ENCODE peak calls at places on chromosomes 13 and 19, in five cellular contexts. Y is IMR-90, O is foreskin fibroblast, F is kidney, K is heart right ventricle. V is an unnamed sample.

GRCh38 chr13:100176781-100177389 is 88.0 kb downstream of the PCCA start:
- DNase-seq in K (no peak), Y (peak), O (peak), F (no peak), V (no peak)

GRCh38 chr19:19259741-19260140 is 13.4 kb downstream of the TM6SF2 start:
- DNase-seq in Y (peak), F (no peak), K (no peak), O (peak), V (no peak)

GRCh38 chr13:30194906-30195305 is 112.4 kb downstream of the KATNAL1 start:
- DNase-seq in F (no peak), K (no peak), O (no peak), Y (no peak), V (no peak)

GRCh38 chr13:33870046-33870668 is 52.2 kb downstream of the RFC3 start:
- DNase-seq in K (no peak), O (no peak), Y (no peak), F (no peak), V (no peak)

GRCh38 chr13:76711515-76712182 is 174.6 kb downstream of the KCTD12 start:
- DNase-seq in O (peak), F (no peak), Y (peak), K (no peak), V (no peak)

GRCh38 chr19:18173572-18174294 is at the start of gene IFI30:
- DNase-seq in F (peak), Y (no peak), K (peak), O (peak), V (peak)

GRCh38 chr19:39997595-39998216 is 846 bp downstream of the ZNF546 start:
- DNase-seq in F (no peak), K (no peak), O (peak), Y (peak), V (no peak)

GRCh38 chr13:31947105-31947504 is 84.5 kb upstream of the FRY start:
- DNase-seq in O (peak), K (no peak), Y (no peak), F (no peak), V (no peak)

GRCh38 chr13:75637101-75637774 is 1.1 kb downstream of the LMO7 start:
- DNase-seq in O (peak), Y (no peak), F (no peak), K (no peak), V (no peak)

GRCh38 chr13:111166882-111167281 is 51.8 kb downstream of the ARHGEF7 start:
- DNase-seq in O (no peak), K (no peak), F (no peak), Y (no peak), V (no peak)

GRCh38 chr19:811007-811434 is 10.7 kb downstream of the PLPPR3 start:
- DNase-seq in O (no peak), F (peak), Y (no peak), K (no peak), V (no peak)

GRCh38 chr19:35639863-35640262 is 1.7 kb upstream of the ETV2 start:
- DNase-seq in K (no peak), O (no peak), Y (no peak), F (no peak), V (no peak)

GRCh38 chr13:21077360-21078353 is 16.3 kb upstream of the LATS2 start:
- DNase-seq in Y (no peak), F (peak), K (no peak), O (no peak), V (no peak)

GRCh38 chr13:50779443-50780200 is 63.9 kb downstream of the DLEU7 start:
- DNase-seq in Y (no peak), O (no peak), F (no peak), K (no peak), V (no peak)

GRCh38 chr13:49681837-49682236 is 9.4 kb downstream of the EBPL start:
- DNase-seq in O (no peak), F (no peak), Y (peak), K (no peak), V (no peak)

GRCh38 chr13:40060318-40061007 is 405.0 kb downstream of the COG6 start:
- DNase-seq in K (peak), O (peak), Y (no peak), F (no peak), V (no peak)

GRCh38 chr13:101417043-101417406 is 717 bp upstream of the NALCN start:
- DNase-seq in Y (peak), O (peak), K (no peak), F (no peak), V (no peak)

GRCh38 chr19:47534628-47535027 is 19.8 kb upstream of the NAPA start:
- DNase-seq in Y (no peak), K (no peak), O (no peak), F (no peak), V (no peak)

DNA sequence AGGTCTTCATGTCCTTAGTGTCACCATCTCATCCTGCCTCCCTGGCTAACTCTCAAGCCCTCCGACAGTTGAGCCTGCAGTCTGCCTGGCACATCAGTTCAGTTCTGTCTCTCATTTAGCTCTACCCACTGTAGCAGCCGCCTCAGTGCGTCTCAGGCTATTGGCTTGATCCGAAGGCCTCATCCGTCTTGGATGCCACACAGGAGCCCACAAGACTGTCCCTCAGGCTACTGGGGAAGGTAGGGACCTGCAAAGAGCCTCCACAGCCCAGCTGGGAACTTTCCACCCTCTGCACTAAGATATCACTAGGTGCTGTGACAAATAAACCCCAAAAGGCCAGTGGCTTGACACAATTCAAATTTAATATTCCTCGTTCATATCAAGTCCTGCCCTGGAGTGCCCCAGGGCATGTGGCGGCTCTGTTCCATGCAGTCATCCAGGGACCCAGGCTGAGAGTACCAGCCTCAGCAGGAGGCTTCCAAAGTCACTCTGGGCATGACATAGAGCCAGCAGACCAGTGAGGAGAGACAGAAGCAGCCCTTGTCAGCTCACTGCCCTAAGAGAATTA is 5.7 kb downstream of the VSTM2B start:
- DNase-seq in O (no peak), F (peak), K (no peak), Y (no peak), V (no peak)
- H3K4me3 ChIP-seq in O (no peak), F (no peak), K (no peak), Y (no peak), V (no peak)

GRCh38 chr19:44756089-44756562 is 7.6 kb downstream of the BCL3 start:
- DNase-seq in K (no peak), Y (no peak), F (peak), O (no peak), V (no peak)
- H3K4me3 ChIP-seq in K (no peak), Y (no peak), F (no peak), O (no peak), V (no peak)

DNA sequence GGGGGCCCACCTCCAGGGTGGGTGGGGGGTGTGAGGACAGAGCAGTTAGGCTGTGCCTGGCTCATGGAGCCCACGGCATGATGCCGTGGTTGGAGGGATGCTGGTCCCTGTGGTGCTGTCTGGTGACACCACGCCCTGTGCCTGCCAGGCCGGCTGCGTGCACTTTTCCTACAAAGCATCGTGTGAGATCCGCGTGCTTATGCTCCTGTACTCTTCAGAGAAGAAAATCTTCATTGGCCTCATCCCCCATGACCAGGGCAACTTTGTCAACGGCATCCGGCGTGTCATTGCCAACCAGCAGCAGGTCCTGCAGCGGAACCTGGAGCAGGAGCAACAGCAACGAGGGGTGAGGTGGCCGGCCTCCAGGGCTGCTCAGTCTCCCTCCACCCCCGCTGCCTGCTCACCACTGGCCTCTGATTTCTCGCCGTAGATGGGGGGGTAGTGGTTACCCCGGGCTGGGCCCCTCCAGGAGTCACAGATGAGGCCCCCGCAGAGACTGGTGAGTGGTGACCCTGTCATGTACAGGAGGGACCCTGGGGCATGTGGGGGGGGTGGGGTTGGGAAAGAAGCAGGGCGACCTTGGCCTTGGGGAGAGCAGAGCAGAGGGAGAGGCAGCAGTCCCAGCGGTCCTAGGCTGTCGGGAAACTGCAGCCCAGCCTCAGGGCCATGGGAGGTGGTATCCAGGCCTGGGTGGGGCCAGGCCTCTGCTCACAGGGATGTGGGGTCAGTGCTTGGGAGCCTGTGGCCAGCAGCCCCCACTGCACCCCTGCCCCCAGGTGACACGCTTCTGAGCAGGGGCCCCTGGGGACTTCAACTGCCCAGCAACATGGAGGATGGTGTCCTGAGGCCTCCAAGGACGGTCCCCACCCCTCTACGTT is 7.3 kb downstream of the PNKP start:
- DNase-seq in K (no peak), Y (no peak), O (peak), F (no peak), V (no peak)
- H3K4me3 ChIP-seq in K (no peak), Y (no peak), O (no peak), F (no peak), V (no peak)

DNA sequence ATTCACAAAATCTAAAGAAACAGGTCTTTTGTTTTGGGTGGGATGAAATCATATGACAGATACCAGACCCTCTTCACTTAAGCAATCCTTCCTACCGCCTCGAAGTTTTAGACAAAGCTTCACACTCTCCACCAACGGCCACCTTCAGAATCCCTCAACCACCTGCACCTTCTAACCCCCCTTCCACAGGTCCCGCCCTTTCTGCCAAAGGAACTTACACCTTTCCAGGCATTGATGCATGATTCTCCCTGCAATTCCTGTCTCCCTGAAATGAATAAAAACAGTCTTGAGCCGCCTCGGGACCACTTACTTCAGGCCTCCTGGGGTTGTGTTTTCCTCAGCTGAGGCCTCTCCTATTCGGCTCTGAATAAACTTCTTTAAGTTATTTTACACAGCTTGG is 869 bp downstream of the ZNF433 start:
- DNase-seq in F (no peak), Y (no peak), K (no peak), O (peak), V (no peak)
- H3K4me3 ChIP-seq in F (peak), Y (peak), K (peak), O (peak), V (peak)

GRCh38 chr19:1853295-1854031 is 5.2 kb upstream of the REXO1 start:
- DNase-seq in F (peak), K (peak), O (peak), Y (peak), V (no peak)
- H3K4me3 ChIP-seq in F (no peak), K (no peak), O (no peak), Y (no peak), V (no peak)

GRCh38 chr19:13838943-13839192 is 38.1 kb upstream of the NANOS3 start:
- DNase-seq in Y (no peak), O (no peak), K (peak), F (peak), V (no peak)

GRCh38 chr19:13839938-13840750 is 36.8 kb upstream of the NANOS3 start:
- DNase-seq in F (peak), Y (peak), O (peak), K (peak), V (no peak)

GRCh38 chr19:13839193-13839937 is 37.6 kb upstream of the NANOS3 start:
- DNase-seq in Y (peak), K (peak), O (peak), F (peak), V (no peak)

GRCh38 chr19:13835791-13836723 is 40.8 kb downstream of the ZSWIM4 start:
- DNase-seq in F (peak), Y (no peak), K (peak), O (peak), V (no peak)

DNA sequence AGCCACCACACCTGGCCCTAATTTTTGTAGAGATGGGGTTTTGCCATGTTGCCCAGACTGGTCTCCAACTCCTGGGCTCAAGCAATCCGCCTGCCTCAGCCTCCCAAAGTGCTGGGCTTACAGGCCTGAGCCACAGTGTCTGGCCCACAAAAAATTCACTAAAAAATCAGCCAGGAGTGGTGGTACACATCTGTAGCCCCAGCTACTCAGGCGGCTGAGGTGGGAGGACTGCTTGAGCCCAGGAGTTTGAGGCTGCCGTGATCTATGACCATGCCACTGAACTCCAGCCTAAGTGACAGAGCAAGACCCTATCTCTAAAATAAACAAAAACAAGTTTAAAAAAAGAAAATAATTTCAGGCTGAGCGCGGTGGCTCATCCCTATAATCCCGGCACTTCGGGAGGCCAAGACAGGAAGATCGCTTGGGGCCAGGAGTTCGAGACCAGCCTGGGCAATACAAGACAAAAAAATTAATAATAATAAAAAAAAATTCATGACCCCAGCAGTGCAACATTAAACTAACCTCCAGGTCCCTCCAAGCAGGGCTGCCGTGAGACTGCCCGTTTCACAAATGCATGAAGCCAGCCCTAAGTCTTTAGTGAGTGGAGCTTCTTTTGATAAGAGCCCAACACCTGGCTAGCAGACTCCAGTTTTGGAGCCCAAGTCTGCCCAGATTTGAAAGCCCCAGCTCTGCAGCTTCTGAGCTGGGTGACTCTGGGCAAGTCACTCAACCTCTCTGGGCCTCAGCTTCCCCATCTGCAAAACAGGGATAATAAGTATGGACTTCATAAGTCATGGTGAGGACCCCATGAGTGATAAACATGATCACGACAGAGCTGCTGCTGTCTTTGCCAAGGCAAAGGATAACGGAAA is 38.6 kb upstream of the NANOS3 start:
- DNase-seq in K (no peak), Y (no peak), O (peak), F (no peak), V (no peak)
- H3K4me3 ChIP-seq in K (peak), Y (peak), O (peak), F (peak), V (peak)

DNA sequence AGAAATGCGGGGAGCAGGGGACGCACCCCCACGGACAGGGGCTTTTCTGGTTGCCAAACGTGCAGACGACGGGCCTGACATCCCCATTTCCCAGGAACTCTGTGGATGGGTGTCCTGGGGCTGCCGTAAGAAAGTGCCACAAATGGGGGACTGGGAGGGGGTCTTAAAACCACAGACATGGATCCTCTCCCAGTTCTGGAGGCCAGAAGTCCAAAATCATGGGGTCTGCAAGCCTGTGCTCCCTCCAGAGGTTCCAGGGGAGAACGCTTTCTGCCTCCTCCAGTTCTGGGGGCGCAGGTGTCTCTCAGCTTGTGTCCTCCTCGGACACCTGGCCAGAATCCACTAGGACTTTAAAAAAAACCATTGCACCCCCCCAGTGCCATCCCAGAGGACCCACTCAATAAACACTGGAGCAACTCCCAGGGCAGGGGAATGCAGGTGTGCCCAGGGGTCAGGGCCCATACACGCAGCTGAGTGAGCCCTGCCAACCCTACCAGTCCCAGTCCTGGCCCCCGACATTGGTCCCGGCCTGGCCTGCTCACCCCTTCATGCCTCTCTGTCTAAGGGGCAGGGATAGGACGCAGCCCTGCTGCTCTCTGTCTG is 103.9 kb downstream of the GADD45B start:
- DNase-seq in Y (no peak), F (peak), O (no peak), K (no peak), V (no peak)
- H3K4me3 ChIP-seq in Y (no peak), F (peak), O (peak), K (peak), V (peak)